ENCODE peak calls at places on chromosomes 4 and X, in four cellular contexts. O, B, S and I are unnamed samples.

GRCh38 chr4:108360857-108361820 is 192.4 kb upstream of the LEF1 start:
- ATAC-seq in O (no peak), B (no peak), S (peak), I (no peak)

GRCh38 chr4:31236635-31237173 is 516.5 kb downstream of the PCDH7 start:
- ATAC-seq in O (no peak), B (no peak), S (no peak), I (no peak)

GRCh38 chrX:133913658-133914388 is 71.6 kb downstream of the GPC3 start:
- ATAC-seq in O (no peak), B (no peak), S (no peak), I (no peak)

GRCh38 chr4:152112887-152113286 is 352.1 kb upstream of the GATB start:
- ATAC-seq in O (no peak), B (no peak), S (no peak), I (no peak)

GRCh38 chr4:71553605-71554004 is 214.8 kb downstream of the SLC4A4 start:
- ATAC-seq in O (peak), B (peak), S (peak), I (peak)

GRCh38 chrX:129840334-129840733 is 3.4 kb downstream of the ZDHHC9 start:
- ATAC-seq in O (no peak), B (no peak), S (no peak), I (no peak)

GRCh38 chrX:69626129-69626528 is 10.2 kb downstream of the EDA start:
- ATAC-seq in O (no peak), B (no peak), S (no peak), I (no peak)

GRCh38 chr4:148090503-148091476 is 351.4 kb downstream of the NR3C2 start:
- ATAC-seq in O (peak), B (no peak), S (no peak), I (peak)

GRCh38 chr4:113641025-113641431 is 120.5 kb downstream of the CAMK2D start:
- ATAC-seq in O (peak), B (no peak), S (no peak), I (no peak)

GRCh38 chrX:132411310-132411977 is 77.4 kb downstream of the MBNL3 start:
- ATAC-seq in O (peak), B (no peak), S (no peak), I (no peak)

GRCh38 chr4:6250235-6250983 is 19.2 kb upstream of the WFS1 start:
- ATAC-seq in O (peak), B (peak), S (peak), I (peak)

GRCh38 chrX:13177921-13178320 is 133.5 kb upstream of the FAM9C start:
- ATAC-seq in O (no peak), B (no peak), S (no peak), I (no peak)

GRCh38 chr4:174554329-174554728 is 32.0 kb upstream of the HPGD start:
- ATAC-seq in O (no peak), B (no peak), S (no peak), I (no peak)